ENCODE peak calls at places on chromosomes 4 and X, in nine cellular contexts. S, I, B, C, H, K, G, E and L are unnamed samples.
A peak's percentile ranks its signal among the peaks of the same experiment; 100 is the strongest.

GRCh38 chr4:94278777-94279176 is 63.9 kb downstream of the HPGDS start:
- DNase-seq in S (no peak), I (no peak), B (no peak), C (no peak), H (no peak), K (no peak), G (no peak), E (no peak), L (no peak)

GRCh38 chr4:88022289-88022688 is 14.9 kb downstream of the PKD2 start:
- DNase-seq in S (no peak), I (no peak), B (no peak), C (no peak), H (no peak), K (no peak), G (no peak), E (no peak), L (no peak)

GRCh38 chr4:125115941-125116340 is 198.8 kb upstream of the FAT4 start:
- DNase-seq in S (no peak), I (no peak), B (no peak), C (no peak), H (no peak), K (peak; percentile 2), G (no peak), E (peak; percentile 76), L (no peak)

GRCh38 chrX:20254712-20255299 is 11.9 kb downstream of the RPS6KA3 start:
- DNase-seq in S (no peak), I (no peak), B (no peak), C (no peak), H (peak; percentile 56), K (no peak), G (no peak), E (peak; percentile 60), L (no peak)

GRCh38 chrX:45669715-45670360 is 469.2 kb upstream of the DIPK2B start:
- DNase-seq in S (no peak), I (no peak), B (no peak), C (no peak), H (peak; percentile 51), K (no peak), G (no peak), E (peak; percentile 75), L (no peak)

GRCh38 chr4:16024009-16024408 is 59.8 kb downstream of the PROM1 start:
- DNase-seq in S (no peak), I (no peak), B (no peak), C (no peak), H (no peak), K (no peak), G (no peak), E (peak; percentile 45), L (no peak)

GRCh38 chr4:100189820-100190642 is at the start of gene DDIT4L:
- DNase-seq in S (peak; percentile 79), I (peak; percentile 62), B (peak; percentile 91), C (peak; percentile 49), H (peak; percentile 56), K (peak; percentile 17), G (peak; percentile 84), E (peak; percentile 35), L (no peak)

GRCh38 chr4:78058591-78059523 is 1.7 kb downstream of the FRAS1 start:
- DNase-seq in S (peak; percentile 83), I (no peak), B (peak; percentile 91), C (peak; percentile 34), H (peak; percentile 60), K (peak; percentile 33), G (peak; percentile 72), E (peak; percentile 45), L (peak; percentile 20)

GRCh38 chr4:187075514-187075913 is 351.9 kb upstream of the FAT1 start:
- DNase-seq in S (no peak), I (no peak), B (no peak), C (no peak), H (no peak), K (no peak), G (no peak), E (no peak), L (no peak)

GRCh38 chr4:26692014-26692726 is 108.3 kb downstream of the TBC1D19 start:
- DNase-seq in S (no peak), I (no peak), B (peak; percentile 48), C (no peak), H (no peak), K (no peak), G (peak; percentile 27), E (peak; percentile 34), L (no peak)

GRCh38 chr4:186203391-186203802 is 12.0 kb downstream of the CYP4V2 start:
- DNase-seq in S (no peak), I (no peak), B (no peak), C (no peak), H (peak; percentile 43), K (no peak), G (no peak), E (no peak), L (no peak)

GRCh38 chrX:23908219-23909003 is 605 bp downstream of the CXorf58 start:
- DNase-seq in S (no peak), I (no peak), B (peak; percentile 69), C (no peak), H (no peak), K (no peak), G (peak; percentile 51), E (no peak), L (no peak)

GRCh38 chrX:49977319-49978090 is 55.1 kb downstream of the CLCN5 start:
- DNase-seq in S (no peak), I (no peak), B (no peak), C (no peak), H (no peak), K (no peak), G (no peak), E (no peak), L (no peak)

GRCh38 chrX:16212436-16212835 is 45.2 kb downstream of the MAGEB17 start:
- DNase-seq in S (no peak), I (no peak), B (peak; percentile 65), C (no peak), H (peak; percentile 36), K (no peak), G (peak; percentile 41), E (no peak), L (no peak)

GRCh38 chr4:28883211-28883610 is 1837.0 kb upstream of the PCDH7 start:
- DNase-seq in S (no peak), I (no peak), B (no peak), C (no peak), H (no peak), K (no peak), G (no peak), E (no peak), L (no peak)

GRCh38 chrX:110836982-110837381 is 41.4 kb upstream of the CHRDL1 start:
- DNase-seq in S (no peak), I (no peak), B (peak; percentile 79), C (no peak), H (peak; percentile 0), K (no peak), G (peak; percentile 79), E (no peak), L (no peak)

GRCh38 chrX:123340691-123341090 is 156.6 kb downstream of the GRIA3 start:
- DNase-seq in S (no peak), I (no peak), B (no peak), C (no peak), H (no peak), K (no peak), G (no peak), E (no peak), L (no peak)

GRCh38 chr4:43757147-43757546 is 691.5 kb downstream of the KCTD8 start:
- DNase-seq in S (no peak), I (no peak), B (peak; percentile 62), C (no peak), H (no peak), K (no peak), G (peak; percentile 34), E (peak; percentile 43), L (no peak)

GRCh38 chr4:69830529-69831269 is 29.2 kb downstream of the SULT1E1 start:
- DNase-seq in S (no peak), I (no peak), B (peak; percentile 66), C (no peak), H (peak; percentile 63), K (no peak), G (peak; percentile 45), E (peak; percentile 27), L (no peak)

GRCh38 chrX:69182818-69183375 is 17.6 kb upstream of the PJA1 start:
- DNase-seq in S (no peak), I (no peak), B (peak; percentile 17), C (peak; percentile 20), H (peak; percentile 30), K (no peak), G (no peak), E (no peak), L (no peak)

GRCh38 chrX:31314921-31315320 is 243.1 kb upstream of the FTHL17 start:
- DNase-seq in S (no peak), I (no peak), B (no peak), C (no peak), H (peak; percentile 65), K (no peak), G (no peak), E (peak; percentile 70), L (no peak)
- H3K27ac ChIP-seq in S (no peak overlapping the region), I (no peak overlapping the region), B (peak overlapping the region; percentile 44), C (no peak overlapping the region), H (no peak overlapping the region), K (no peak overlapping the region), G (no peak overlapping the region), E (no peak overlapping the region), L (no peak overlapping the region)

GRCh38 chr4:37816719-37817118 is 9.8 kb upstream of the PGM2 start:
- DNase-seq in S (no peak), I (no peak), B (no peak), C (no peak), H (no peak), K (no peak), G (no peak), E (no peak), L (no peak)
- H3K4me1 ChIP-seq in S (no peaks in the 10 kb centered on the region), I (peaks cover 14% of the 10 kb centered on the region), B (no peaks in the 10 kb centered on the region), C (no peaks in the 10 kb centered on the region), H (no peaks in the 10 kb centered on the region), K (peaks cover 8% of the 10 kb centered on the region), G (no peaks in the 10 kb centered on the region), E (no peaks in the 10 kb centered on the region), L (no peaks in the 10 kb centered on the region)

DNA sequence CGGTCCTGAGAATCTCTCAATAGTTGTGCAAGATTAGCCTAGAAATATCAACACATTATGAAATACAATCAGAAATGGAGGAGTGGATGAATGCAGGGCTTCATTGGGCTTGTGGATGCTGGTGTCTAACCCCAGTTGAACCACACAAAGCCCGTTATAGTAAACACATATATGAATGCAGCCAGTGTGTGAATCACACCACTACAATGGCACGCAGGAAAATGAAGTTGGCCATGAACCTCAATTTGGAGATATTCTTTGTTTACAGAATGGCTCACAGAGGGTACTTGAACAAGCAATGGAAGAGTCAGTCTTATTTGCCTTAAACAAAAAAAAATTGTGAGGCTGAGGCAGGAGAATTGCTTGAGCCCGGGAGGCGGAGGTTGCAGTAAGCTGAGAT is 57.8 kb downstream of the SOD3 start:
- DNase-seq in S (no peak), I (no peak), B (no peak), C (no peak), H (peak; percentile 22), K (no peak), G (no peak), E (peak; percentile 86), L (no peak)
- H3K27ac ChIP-seq in S (no peak overlapping the region), I (no peak overlapping the region), B (no peak overlapping the region), C (no peak overlapping the region), H (no peak overlapping the region), K (no peak overlapping the region), G (no peak overlapping the region), E (no peak overlapping the region), L (no peak overlapping the region)

DNA sequence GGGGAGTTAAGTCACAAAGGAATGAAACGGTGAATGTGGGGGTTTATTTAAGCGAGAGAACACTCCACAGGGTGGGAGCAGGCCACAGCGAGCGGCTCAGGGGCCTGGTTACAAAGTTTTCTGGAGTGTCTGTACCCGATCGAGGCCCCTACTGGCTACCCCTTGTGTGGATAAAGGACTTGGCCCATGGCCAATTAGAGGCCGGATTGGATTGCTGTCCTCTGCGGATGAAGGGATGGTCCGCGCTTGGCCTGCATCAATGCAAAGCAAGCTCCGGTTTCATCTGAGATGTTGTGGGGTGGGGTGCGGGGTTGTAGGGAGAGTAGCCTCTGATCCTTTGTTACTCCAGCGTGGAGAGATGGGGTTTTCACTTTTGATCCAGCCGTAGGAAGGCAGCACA is 1574.5 kb upstream of the TENM3 start:
- DNase-seq in S (no peak), I (no peak), B (no peak), C (peak; percentile 29), H (no peak), K (no peak), G (no peak), E (no peak), L (no peak)
- H3K4me1 ChIP-seq in S (no peaks in the 10 kb centered on the region), I (peaks cover 14% of the 10 kb centered on the region), B (no peaks in the 10 kb centered on the region), C (peaks cover 12% of the 10 kb centered on the region), H (no peaks in the 10 kb centered on the region), K (no peaks in the 10 kb centered on the region), G (no peaks in the 10 kb centered on the region), E (no peaks in the 10 kb centered on the region), L (no peaks in the 10 kb centered on the region)